ENCODE peak calls at places on chromosomes 2 and 18, in nine cellular contexts. E is Calu3, S is AG04450, I is sigmoid colon, V is pancreas, M is AG09319, D is upper lobe of left lung, Q is A549, J is neural crest cell. Y is an unnamed sample.
A peak's percentile ranks its signal among the peaks of the same experiment; 100 is the strongest.

GRCh38 chr2:55109219-55109891 is 59.1 kb upstream of the RTN4 start:
- DNase-seq in M (no peak), D (no peak), Q (peak; percentile 36), S (peak; percentile 82), V (no peak), J (no peak), I (no peak), E (peak; percentile 20), Y (peak; percentile 32)

GRCh38 chr18:70464343-70465114 is 175.7 kb downstream of the SOCS6 start:
- DNase-seq in I (peak; percentile 84), E (peak; percentile 76), Q (peak; percentile 82), D (peak; percentile 80), V (peak; percentile 71), S (no peak), J (peak; percentile 60), M (peak; percentile 3), Y (peak; percentile 60)

GRCh38 chr2:41937464-41937861 is 110.4 kb upstream of the PKDCC start:
- DNase-seq in S (no peak), V (no peak), M (no peak), J (peak; percentile 31), D (no peak), Q (no peak), I (no peak), E (no peak), Y (no peak)

GRCh38 chr2:97693476-97693875 is 19.9 kb upstream of the ZAP70 start:
- DNase-seq in V (no peak), Q (no peak), E (no peak), J (no peak), M (no peak), D (no peak), S (no peak), I (no peak), Y (peak; percentile 3)

GRCh38 chr18:26621161-26622026 is 73.0 kb upstream of the KCTD1 start:
- DNase-seq in V (peak; percentile 45), Q (peak; percentile 21), I (no peak), D (peak; percentile 55), M (no peak), J (peak; percentile 41), E (peak; percentile 77), S (no peak), Y (no peak)

GRCh38 chr2:120244656-120245519 is 7.8 kb upstream of the RALB start:
- DNase-seq in M (no peak), E (no peak), I (no peak), D (no peak), J (no peak), V (no peak), Q (no peak), S (no peak), Y (no peak)

GRCh38 chr2:20650412-20650879 is 452 bp downstream of the HS1BP3 start:
- DNase-seq in J (no peak), I (no peak), M (no peak), V (no peak), Q (peak; percentile 61), E (peak; percentile 40), S (no peak), D (peak; percentile 35), Y (peak; percentile 41)

GRCh38 chr2:132391381-132391780 is 25.2 kb upstream of the GPR39 start:
- DNase-seq in E (no peak), I (no peak), J (no peak), Q (no peak), M (no peak), D (no peak), V (no peak), S (no peak), Y (no peak)

GRCh38 chr2:70961648-70961994 is 16.8 kb upstream of the ANKRD53 start:
- DNase-seq in I (no peak), Q (no peak), S (no peak), D (no peak), V (no peak), M (no peak), E (no peak), J (no peak), Y (no peak)

GRCh38 chr2:70959271-70959761 is 19.1 kb upstream of the ANKRD53 start:
- DNase-seq in Q (no peak), D (no peak), I (no peak), S (no peak), J (no peak), M (no peak), E (no peak), V (no peak), Y (no peak)

GRCh38 chr2:70958759-70959158 is 19.7 kb upstream of the ANKRD53 start:
- DNase-seq in M (no peak), D (no peak), I (no peak), V (no peak), S (no peak), J (no peak), Q (no peak), E (no peak), Y (no peak)

GRCh38 chr2:70960833-70961647 is 17.4 kb upstream of the ANKRD53 start:
- DNase-seq in I (no peak), D (peak; percentile 12), Q (no peak), J (no peak), E (no peak), M (no peak), S (no peak), V (no peak), Y (no peak)

DNA sequence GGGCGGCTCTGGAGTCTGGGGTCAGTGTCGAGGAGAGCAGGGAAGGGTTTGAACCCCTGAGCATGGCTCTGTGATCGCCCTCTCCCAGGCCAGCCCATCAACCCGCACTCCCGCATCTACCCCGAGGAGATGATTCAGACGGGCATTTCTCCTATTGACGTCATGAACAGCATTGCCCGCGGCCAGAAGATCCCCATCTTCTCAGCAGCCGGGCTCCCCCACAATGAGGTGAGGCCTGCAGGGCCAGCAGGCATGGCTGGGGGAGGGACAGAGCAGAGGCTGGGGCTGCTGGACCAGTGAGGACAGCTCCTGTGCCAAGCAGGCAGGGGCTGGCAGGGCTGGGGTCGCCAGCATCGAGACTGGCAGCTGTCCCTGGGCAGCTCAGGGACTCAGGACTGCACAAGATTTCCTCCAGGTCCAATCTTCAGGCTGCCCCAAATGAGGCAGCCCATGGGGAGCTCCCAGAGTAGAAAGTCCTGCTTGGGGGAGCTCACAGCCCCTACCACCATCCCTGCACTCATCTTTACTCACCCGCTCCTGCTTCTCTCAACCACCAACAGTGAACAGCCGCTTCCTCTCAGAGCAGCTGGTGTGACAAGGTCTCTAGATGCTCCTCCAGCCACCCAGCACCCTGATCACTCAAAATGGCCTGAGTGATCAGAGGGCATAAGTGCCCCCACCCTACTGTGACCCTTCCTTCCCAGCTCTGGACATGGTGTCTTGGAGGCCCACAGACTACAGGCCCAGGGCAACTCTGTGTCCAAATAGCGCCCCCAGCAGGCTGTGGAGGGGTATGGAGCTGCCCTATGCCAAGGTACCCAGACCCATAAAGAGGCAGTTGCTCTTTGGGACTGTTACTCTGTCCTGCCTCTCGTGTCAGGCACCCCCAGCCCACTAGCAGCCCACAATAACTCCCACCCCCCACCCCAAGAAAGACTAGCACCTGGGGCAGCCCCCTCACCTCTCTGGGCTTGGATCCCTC is 18.3 kb upstream of the ANKRD53 start:
- DNase-seq in I (no peak), E (no peak), V (no peak), J (no peak), Q (no peak), D (peak; percentile 11), M (no peak), S (no peak), Y (no peak)
- TF ChIP-seq CTCF in I (no peak), E (peak; percentile 19), V (no peak), J (peak; percentile 21), Q (no peak), D (no peak), M (no peak), S (no peak), Y (peak; percentile 58)

GRCh38 chr2:162887087-162887486 is 48.5 kb upstream of the KCNH7 start:
- DNase-seq in J (no peak), I (no peak), V (no peak), S (no peak), E (no peak), M (no peak), D (no peak), Q (no peak), Y (no peak)

GRCh38 chr2:162885281-162886070 is 46.9 kb upstream of the KCNH7 start:
- DNase-seq in I (no peak), Q (no peak), D (no peak), J (no peak), S (no peak), V (no peak), E (no peak), M (no peak), Y (no peak)

GRCh38 chr2:162887902-162888301 is 49.3 kb upstream of the KCNH7 start:
- DNase-seq in J (no peak), Q (no peak), S (no peak), V (no peak), D (no peak), I (no peak), E (no peak), M (no peak), Y (no peak)

GRCh38 chr2:162888641-162889040 is 50.1 kb upstream of the KCNH7 start:
- DNase-seq in D (no peak), E (no peak), M (no peak), J (no peak), I (no peak), V (no peak), Q (no peak), S (no peak), Y (no peak)

DNA sequence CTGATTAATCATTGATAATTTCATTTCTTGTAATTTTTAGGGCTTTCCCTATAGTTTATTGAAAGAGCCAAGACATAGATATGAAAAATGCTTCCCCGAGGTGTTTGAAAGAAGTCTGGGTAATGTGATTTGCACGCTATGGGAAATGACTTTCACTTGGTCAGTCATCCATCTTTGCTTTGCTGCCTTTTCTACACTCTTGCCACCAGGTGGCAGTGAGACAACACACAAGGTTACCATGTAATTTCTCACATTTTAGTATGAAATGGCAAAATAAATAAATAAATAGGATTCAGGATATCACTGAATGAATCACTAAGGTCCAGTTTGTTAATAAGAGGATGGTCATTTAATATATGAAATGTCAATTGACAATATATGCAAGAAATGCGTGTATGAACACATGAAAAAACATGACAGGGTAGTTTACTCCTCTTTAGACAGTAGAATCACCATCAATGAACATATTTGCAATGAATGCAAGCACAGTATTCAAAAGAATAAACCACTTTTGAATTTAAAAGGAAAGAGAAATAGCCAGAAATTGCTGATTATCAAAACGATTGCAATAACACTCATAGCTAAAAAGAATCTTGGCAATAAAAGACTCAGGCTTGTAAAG is 52.2 kb upstream of the KCNH7 start:
- DNase-seq in I (no peak), V (peak; percentile 11), Q (peak; percentile 7), E (peak; percentile 61), S (no peak), M (no peak), D (no peak), J (peak; percentile 29), Y (peak; percentile 61)
- TF ChIP-seq CTCF in I (no peak), V (no peak), Q (peak; percentile 92), E (peak; percentile 52), S (peak; percentile 60), M (peak; percentile 62), D (peak; percentile 50), J (peak; percentile 86), Y (peak; percentile 87)

DNA sequence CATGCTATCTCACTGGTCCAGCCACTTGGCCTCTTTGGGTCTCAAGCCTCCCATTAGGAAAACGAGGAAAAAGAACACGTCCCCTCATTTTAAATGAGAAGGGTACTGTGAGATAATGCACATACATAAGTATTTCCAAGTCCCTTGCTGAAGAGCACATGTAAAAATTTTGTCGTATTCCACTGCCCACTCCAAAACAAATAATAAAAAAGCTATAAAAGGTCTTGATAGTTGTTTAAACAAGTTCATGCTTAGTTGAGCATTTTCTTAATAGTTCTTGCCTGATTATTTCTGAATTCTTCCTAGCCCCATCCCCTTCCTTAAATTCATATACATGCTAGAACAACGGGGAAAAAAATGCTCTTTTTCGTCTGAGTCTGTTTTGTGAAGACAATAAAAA is 110.2 kb upstream of the RNU4ATAC start:
- DNase-seq in J (no peak), D (no peak), I (no peak), E (no peak), S (no peak), M (no peak), Q (no peak), V (no peak), Y (no peak)
- TF ChIP-seq CTCF in J (no peak), D (no peak), I (no peak), E (no peak), S (no peak), M (no peak), Q (no peak), V (no peak), Y (no peak)

GRCh38 chr18:53911200-53911599 is 313.3 kb downstream of the MBD2 start:
- DNase-seq in J (no peak), V (no peak), E (no peak), Q (no peak), D (no peak), I (no peak), M (no peak), S (no peak), Y (no peak)

GRCh38 chr18:53906681-53907080 is 317.8 kb downstream of the MBD2 start:
- DNase-seq in M (peak; percentile 8), Q (no peak), J (no peak), I (no peak), S (no peak), V (no peak), E (no peak), D (no peak), Y (no peak)

GRCh38 chr18:53909668-53910067 is 314.8 kb downstream of the MBD2 start:
- DNase-seq in V (no peak), M (peak; percentile 10), I (no peak), Q (peak; percentile 3), D (no peak), J (no peak), E (peak; percentile 34), S (no peak), Y (no peak)
- TF ChIP-seq CTCF in V (no peak), M (peak; percentile 56), I (no peak), Q (peak; percentile 37), D (no peak), J (no peak), E (peak; percentile 58), S (no peak), Y (peak; percentile 56)

Y was measured in HFFc6.